ENCODE peak calls at places on chromosomes 13 and 19, in six cellular contexts. R, B, X, V, M and O are unnamed samples. For H3K4me1, the result is how much of the 10 kb centered on the place peaks cover.

GRCh38 chr13:30332516-30333165 is 25.3 kb upstream of the KATNAL1 start:
- DNase-seq in X (no peak), R (no peak), B (no peak), V (no peak), M (no peak), O (no peak)

GRCh38 chr13:32851083-32852064 is 164.8 kb upstream of the KL start:
- DNase-seq in V (no peak), M (no peak), R (no peak), B (no peak), X (no peak), O (no peak)

GRCh38 chr19:55384576-55385235 is 614 bp upstream of the TMEM238 start:
- DNase-seq in X (peak), B (peak), R (peak), M (peak), V (no peak), O (peak)

GRCh38 chr13:51674276-51674675 is 90.0 kb downstream of the WDFY2 start:
- DNase-seq in V (no peak), B (peak), R (no peak), M (no peak), X (no peak), O (peak)

GRCh38 chr13:24271611-24272451 is 37.5 kb upstream of the C1QTNF9 start:
- DNase-seq in R (peak), B (peak), X (peak), M (peak), V (peak), O (peak)

GRCh38 chr19:13920940-13921744 is 15.1 kb downstream of the CC2D1A start:
- DNase-seq in X (peak), B (peak), M (no peak), V (no peak), R (no peak), O (peak)

GRCh38 chr13:43387880-43388279 is 364.5 kb downstream of the DNAJC15 start:
- DNase-seq in M (no peak), X (no peak), R (no peak), V (no peak), B (no peak), O (no peak)

GRCh38 chr19:46717034-46717715 is at the start of gene PRKD2:
- DNase-seq in V (peak), R (peak), X (peak), B (peak), M (peak), O (peak)

GRCh38 chr13:71149498-71150363 is 717.3 kb downstream of the DACH1 start:
- DNase-seq in X (no peak), B (peak), R (no peak), M (no peak), V (no peak), O (no peak)

GRCh38 chr19:38190061-38190460 is 34.0 kb downstream of the DPF1 start:
- DNase-seq in M (no peak), R (no peak), V (no peak), B (no peak), X (no peak), O (no peak)

GRCh38 chr13:109476001-109476400 is 310.4 kb downstream of the IRS2 start:
- DNase-seq in X (no peak), M (no peak), B (no peak), V (no peak), R (no peak), O (no peak)

GRCh38 chr19:48480476-48481190 is 11.5 kb downstream of the CYTH2 start:
- DNase-seq in X (no peak), V (no peak), B (peak), R (peak), M (peak), O (no peak)

GRCh38 chr13:52169839-52170238 is 10.4 kb upstream of the NEK3 start:
- DNase-seq in B (no peak), M (no peak), V (no peak), X (no peak), R (no peak), O (no peak)

GRCh38 chr13:113650275-113650674 is 7.7 kb downstream of the ATP4B start:
- DNase-seq in X (no peak), R (no peak), M (no peak), V (peak), B (no peak), O (no peak)

GRCh38 chr19:18306903-18307681 is 15.8 kb downstream of the LSM4 start:
- DNase-seq in B (no peak), V (peak), R (peak), X (peak), M (no peak), O (no peak)

GRCh38 chr13:35468195-35468594 is 8.3 kb downstream of the MAB21L1 start:
- DNase-seq in X (no peak), R (no peak), V (no peak), M (no peak), B (no peak), O (no peak)

GRCh38 chr19:46515879-46516350 is 20.2 kb upstream of the PNMA8B start:
- DNase-seq in B (no peak), V (no peak), X (peak), M (no peak), R (no peak), O (no peak)

GRCh38 chr13:111912991-111913781 is 153.8 kb upstream of the SOX1 start:
- DNase-seq in B (no peak), V (no peak), R (peak), X (no peak), M (no peak), O (peak)

GRCh38 chr13:90428522-90429210 is 918.8 kb upstream of the MIR17HG start:
- DNase-seq in X (no peak), B (no peak), M (no peak), R (no peak), V (no peak), O (no peak)

GRCh38 chr19:33797821-33798633 is 1.4 kb downstream of the KCTD15 start:
- DNase-seq in M (peak), V (peak), B (peak), R (no peak), X (peak), O (peak)

GRCh38 chr19:14979498-14980255 is at the start of gene SLC1A6:
- DNase-seq in X (peak), M (no peak), V (no peak), B (no peak), R (no peak), O (no peak)
- H3K27ac ChIP-seq in X (no peak), M (no peak), V (no peak), B (no peak), R (no peak), O (no peak)

DNA sequence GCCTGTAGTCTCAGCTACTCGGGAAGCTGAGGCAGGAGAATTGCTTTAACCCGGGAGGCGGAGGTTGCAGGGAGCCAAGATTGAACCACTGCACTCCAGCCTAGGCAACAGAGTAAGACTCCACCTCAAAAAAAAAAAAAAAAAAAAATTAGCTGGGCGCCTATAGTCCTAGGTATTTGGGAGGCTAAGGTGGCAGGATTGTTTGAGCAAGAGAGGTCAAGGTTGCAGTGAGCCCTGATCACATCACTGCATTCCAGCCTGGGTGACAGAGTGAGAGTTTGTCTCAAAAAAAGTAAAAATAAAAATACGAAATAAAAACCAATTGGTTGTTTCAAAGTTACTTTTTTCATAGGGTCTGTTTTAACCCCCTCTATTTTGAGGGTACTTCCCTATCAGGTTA is 1.3 kb upstream of the LMNB2 start:
- DNase-seq in M (no peak), B (no peak), X (no peak), V (no peak), R (no peak), O (no peak)
- H3K4me1 ChIP-seq in M (under half), B (under half), X (under half), V (under half), R (under half), O (under half)

DNA sequence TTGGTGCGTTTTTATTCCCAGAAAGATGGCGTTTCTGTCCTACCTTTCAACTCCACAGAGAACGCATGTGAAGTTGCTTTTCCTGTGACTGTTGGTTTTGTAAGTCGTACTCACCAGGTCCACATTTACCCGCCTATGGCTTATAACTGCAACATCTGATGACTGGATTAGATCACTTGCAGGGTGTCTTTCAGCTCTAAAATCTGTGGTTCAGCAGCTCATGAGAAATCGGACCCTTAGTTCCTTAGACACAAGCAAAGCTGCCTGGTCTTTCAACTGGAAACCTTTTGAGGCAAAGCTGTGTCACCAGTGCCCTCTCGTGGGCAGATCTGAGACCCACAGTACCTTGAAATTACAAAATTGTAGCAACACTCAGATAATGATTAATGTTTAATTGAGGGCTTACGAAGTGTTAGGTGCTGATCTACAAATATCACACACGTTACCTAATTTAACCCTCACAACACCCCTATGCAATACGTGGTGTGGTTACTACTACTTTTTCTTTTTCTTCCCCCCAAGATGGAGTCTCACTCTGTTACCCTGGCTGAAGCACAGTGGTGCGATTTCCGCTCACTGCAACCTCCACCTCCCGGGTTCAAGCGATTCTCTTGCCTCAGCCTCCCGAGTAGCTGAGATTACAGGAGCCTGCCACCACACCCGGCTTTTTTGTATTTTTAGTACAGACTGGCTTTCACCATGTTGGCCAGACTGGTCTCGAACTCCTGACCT is 65.4 kb downstream of the RUBCNL start:
- DNase-seq in V (no peak), R (peak), B (peak), X (peak), M (peak), O (no peak)
- TF ChIP-seq CTCF in V (peak), R (peak), B (peak), X (peak), M (peak), O (peak)

GRCh38 chr13:106561551-106562170 is 6.3 kb downstream of the ARGLU1 start:
- DNase-seq in M (no peak), V (no peak), X (no peak), R (no peak), B (no peak), O (no peak)
- H3K27ac ChIP-seq in M (peak), V (peak), X (no peak), R (no peak), B (no peak), O (peak)

DNA sequence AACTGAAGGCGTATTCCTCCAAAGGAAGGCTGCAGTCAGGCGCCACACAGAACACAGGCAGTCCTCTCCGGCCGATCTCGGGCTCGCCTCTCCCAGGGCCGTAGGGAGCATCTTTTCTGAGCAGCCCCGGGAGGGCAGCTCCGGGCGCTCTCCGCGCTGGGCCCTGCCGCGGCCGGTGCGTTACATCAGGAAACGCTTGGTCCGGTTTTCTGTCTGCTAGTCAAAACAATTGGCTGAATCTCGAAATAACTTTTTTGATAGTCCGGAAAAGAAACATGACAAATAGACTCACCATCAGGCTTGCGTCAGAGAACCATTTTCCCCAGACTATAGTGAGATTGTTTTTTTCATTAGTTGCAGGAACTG is 115.4 kb downstream of the KCNRG start:
- DNase-seq in X (peak), R (no peak), B (no peak), V (peak), M (no peak), O (no peak)
- H3K4me1 ChIP-seq in X (under half), R (under half), B (under half), V (under half), M (under half), O (under half)

GRCh38 chr19:31676271-31677004 is 327.2 kb upstream of the TSHZ3 start:
- DNase-seq in X (peak), B (no peak), V (no peak), R (no peak), M (no peak), O (no peak)
- TF ChIP-seq CTCF in X (no peak), B (no peak), V (no peak), R (no peak), M (no peak), O (peak)

DNA sequence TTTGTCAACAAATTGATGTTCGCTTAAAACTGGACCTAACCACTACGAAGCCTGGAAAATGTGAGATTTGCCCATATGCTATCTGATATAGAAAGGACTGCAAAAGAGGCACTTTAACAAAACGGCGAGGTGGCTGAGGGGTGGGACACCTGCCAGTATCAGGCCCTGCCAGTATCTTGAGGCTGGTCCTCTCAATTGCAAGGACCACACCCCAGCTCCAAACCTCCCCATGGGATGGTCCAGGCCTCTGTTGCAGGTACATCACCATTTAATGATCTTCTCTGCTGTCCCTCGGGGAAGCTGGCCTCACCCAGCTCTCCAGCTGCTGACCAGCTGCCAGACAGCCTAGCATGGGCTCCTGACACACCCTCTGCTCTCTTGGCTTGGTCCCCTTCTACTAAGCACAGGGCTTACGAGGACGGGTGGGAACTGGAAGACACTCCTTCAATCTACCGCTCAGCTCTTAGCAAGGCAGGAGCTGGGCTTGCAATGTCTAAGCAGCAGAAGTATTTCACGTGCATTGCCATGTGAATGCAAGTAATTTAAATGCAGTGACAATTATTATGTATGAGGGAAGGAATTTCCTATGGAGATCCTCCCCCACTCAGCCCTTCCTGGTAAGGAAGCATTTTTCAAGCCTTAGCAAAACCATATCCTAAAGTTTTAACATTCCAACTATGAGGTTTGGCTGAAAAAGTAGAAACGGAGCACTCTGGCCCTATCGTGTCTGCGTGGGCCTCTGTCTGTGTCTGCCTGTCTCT is 63.9 kb downstream of the LATS2 start:
- DNase-seq in X (no peak), M (no peak), V (no peak), R (no peak), B (no peak), O (no peak)
- H3K27ac ChIP-seq in X (peak), M (peak), V (peak), R (no peak), B (no peak), O (peak)

DNA sequence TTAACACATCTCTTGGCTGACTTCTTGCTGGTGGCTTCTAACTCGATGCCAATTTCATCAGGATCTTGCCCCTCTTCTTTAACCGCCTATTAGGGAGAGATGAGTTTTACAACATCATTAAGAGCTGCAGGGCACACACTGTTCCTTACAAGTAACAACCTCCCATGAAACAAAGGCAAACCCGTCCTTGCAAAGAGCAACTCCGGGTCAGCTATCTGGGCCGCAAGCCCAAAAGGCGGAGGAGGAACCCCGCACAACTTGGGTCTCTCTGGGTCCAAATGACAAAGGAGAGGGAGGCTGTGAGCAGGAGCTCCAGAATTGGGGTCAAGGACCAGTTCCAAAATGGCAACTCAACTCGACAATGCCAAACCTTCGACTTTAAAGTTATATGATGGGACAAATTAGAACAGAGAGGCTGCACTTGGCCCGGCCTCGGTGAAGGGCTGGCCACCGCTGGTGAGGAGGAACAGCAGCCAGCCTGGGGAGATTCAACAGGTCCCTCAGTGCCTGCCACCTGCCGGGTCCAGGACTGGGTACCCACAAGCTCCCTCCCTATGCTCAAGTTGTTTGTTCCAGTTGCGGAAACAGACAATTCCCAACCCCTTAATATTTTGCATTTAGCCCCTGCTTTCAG is 1.1 kb downstream of the SAFB2 start:
- DNase-seq in X (no peak), R (no peak), B (peak), V (no peak), M (peak), O (peak)
- H3K4me1 ChIP-seq in X (under half), R (under half), B (half or more), V (under half), M (under half), O (under half)

DNA sequence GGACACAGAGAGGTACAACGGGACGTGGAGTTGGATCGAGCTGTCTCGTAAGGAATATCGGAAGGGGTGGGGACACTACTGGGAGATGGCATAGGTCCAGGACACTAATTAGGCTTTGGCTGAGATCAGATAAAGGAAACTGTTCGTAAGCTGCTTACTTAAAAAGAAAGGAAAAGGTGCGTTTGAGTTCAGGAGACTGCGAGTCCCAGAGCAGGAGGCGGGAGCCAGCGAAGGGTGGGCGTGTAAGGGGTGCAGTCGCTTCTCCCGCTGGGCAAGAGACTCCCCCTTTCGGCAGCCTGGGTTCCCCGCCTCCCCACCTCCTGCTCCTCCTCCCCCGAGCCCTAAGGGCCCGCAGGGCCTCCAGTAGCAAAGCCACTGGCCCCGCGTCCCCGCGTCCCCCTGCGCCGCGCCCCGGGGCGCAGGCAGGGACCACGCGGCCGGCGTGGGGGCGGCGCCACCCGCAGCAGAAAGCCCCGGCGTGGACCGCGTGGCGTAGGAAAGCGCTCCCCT is 571 bp downstream of the ABCC4 start:
- DNase-seq in R (peak), X (peak), B (peak), V (peak), M (peak), O (peak)
- TF ChIP-seq CTCF in R (no peak), X (peak), B (no peak), V (no peak), M (no peak), O (no peak)